ENCODE peak calls at places on chromosomes 12 and 14, in seven cellular contexts. U is NCI-H774, H is right atrium auricular region, V is nucleus accumbens, C is GM03348, Q is SK-MEL-5, D is T1000. K is an unnamed sample.

GRCh38 chr14:95046711-95047681 is 110.3 kb downstream of the DICER1 start:
- DNase-seq in C (no peak), V (no peak), H (no peak), U (no peak), Q (no peak), D (no peak), K (peak; percentile 7)

GRCh38 chr14:50806241-50806933 is 24.6 kb downstream of the NIN start:
- DNase-seq in D (no peak), H (no peak), U (no peak), V (no peak), Q (no peak), C (peak; percentile 30), K (no peak)

GRCh38 chr12:6313326-6313940 is 3.0 kb downstream of the PLEKHG6 start:
- DNase-seq in Q (no peak), V (no peak), U (no peak), D (no peak), H (no peak), C (no peak), K (no peak)

GRCh38 chr12:131105736-131106356 is 152.1 kb downstream of the ADGRD1 start:
- DNase-seq in C (no peak), D (no peak), H (no peak), V (peak; percentile 22), Q (no peak), U (no peak), K (no peak)

GRCh38 chr12:40292788-40293429 is 68.1 kb downstream of the LRRK2 start:
- DNase-seq in H (no peak), C (no peak), U (no peak), D (no peak), V (no peak), Q (no peak), K (no peak)

GRCh38 chr12:78865297-78865955 is 852 bp downstream of the SYT1 start:
- DNase-seq in H (no peak), Q (no peak), V (no peak), U (peak; percentile 41), C (no peak), D (no peak), K (no peak)

GRCh38 chr14:49615776-49616175 is 4.7 kb downstream of the RPL36AL start:
- DNase-seq in D (no peak), V (no peak), H (no peak), U (no peak), Q (no peak), C (no peak), K (no peak)

GRCh38 chr14:104680056-104680805 is 9.2 kb upstream of the INF2 start:
- DNase-seq in U (no peak), Q (no peak), V (no peak), C (peak; percentile 89), D (peak; percentile 35), H (no peak), K (peak; percentile 91)

GRCh38 chr14:53055003-53055402 is 98.1 kb downstream of the DDHD1 start:
- DNase-seq in V (no peak), U (peak; percentile 10), C (peak; percentile 64), D (no peak), H (no peak), Q (peak; percentile 69), K (peak; percentile 50)

GRCh38 chr12:102034346-102034745 is 27.4 kb downstream of the WASHC3 start:
- DNase-seq in H (no peak), V (no peak), D (no peak), C (peak; percentile 33), Q (no peak), U (no peak), K (no peak)

GRCh38 chr14:53954551-53955233 is 1.9 kb downstream of the BMP4 start:
- DNase-seq in D (no peak), Q (no peak), C (peak; percentile 26), U (no peak), H (no peak), V (no peak), K (peak; percentile 78)

GRCh38 chr14:35600253-35600652 is 66.3 kb downstream of the INSM2 start:
- DNase-seq in H (no peak), V (no peak), C (no peak), Q (no peak), D (no peak), U (no peak), K (no peak)

GRCh38 chr12:26701604-26702215 is 131.3 kb downstream of the ITPR2 start:
- DNase-seq in U (peak; percentile 52), H (no peak), D (no peak), V (no peak), Q (peak; percentile 69), C (peak; percentile 51), K (peak; percentile 25)

GRCh38 chr12:14186193-14186502 is 179.3 kb upstream of the ATF7IP start:
- DNase-seq in H (no peak), D (no peak), Q (no peak), U (no peak), V (no peak), C (no peak), K (no peak)

GRCh38 chr12:5348491-5348890 is 83.4 kb upstream of the NTF3 start:
- DNase-seq in D (no peak), V (no peak), U (no peak), C (no peak), H (no peak), Q (no peak), K (no peak)

GRCh38 chr14:23405516-23406025 is 2.5 kb downstream of the MYH6 start:
- DNase-seq in D (no peak), H (no peak), U (no peak), C (no peak), V (no peak), Q (no peak), K (no peak)

GRCh38 chr12:60872219-60872618 is 1276.4 kb downstream of the SLC16A7 start:
- DNase-seq in Q (no peak), H (no peak), C (no peak), U (no peak), V (no peak), D (no peak), K (no peak)

GRCh38 chr12:79624378-79624777 is 66.4 kb downstream of the PAWR start:
- DNase-seq in Q (no peak), U (no peak), H (no peak), V (no peak), C (no peak), D (no peak), K (peak; percentile 7)